ENCODE peak calls at places on chromosome 12, in four cellular contexts. One of them, this sample, is unnamed.

GRCh38 chr12:12992418-12993175 is 7.5 kb downstream of the HEBP1 start:
- DNase-seq in GM20000: no peak
- DNase-seq in ascending aorta: peak
- DNase-seq in uterus: peak
- DNase-seq in this sample: peak

GRCh38 chr12:116924558-116925453 is 14.1 kb downstream of the FBXW8 start:
- DNase-seq in GM20000: no peak
- DNase-seq in ascending aorta: no peak
- DNase-seq in uterus: no peak
- DNase-seq in this sample: no peak

GRCh38 chr12:130521375-130522124 is 183.9 kb downstream of the PIWIL1 start:
- DNase-seq in GM20000: no peak
- DNase-seq in ascending aorta: no peak
- DNase-seq in uterus: no peak
- DNase-seq in this sample: no peak

GRCh38 chr12:31005256-31005943 is 68.3 kb upstream of the DDX11 start:
- DNase-seq in GM20000: no peak
- DNase-seq in ascending aorta: no peak
- DNase-seq in uterus: no peak
- DNase-seq in this sample: no peak

GRCh38 chr12:123115409-123116111 is 35.3 kb downstream of the PITPNM2 start:
- DNase-seq in GM20000: peak
- DNase-seq in ascending aorta: peak
- DNase-seq in uterus: peak
- DNase-seq in this sample: no peak

GRCh38 chr12:68240975-68241374 is 12.4 kb downstream of the IL22 start:
- DNase-seq in GM20000: peak
- DNase-seq in ascending aorta: no peak
- DNase-seq in uterus: no peak
- DNase-seq in this sample: no peak

GRCh38 chr12:91885851-91886250 is 259.8 kb downstream of the BTG1 start:
- DNase-seq in GM20000: no peak
- DNase-seq in ascending aorta: no peak
- DNase-seq in uterus: no peak
- DNase-seq in this sample: no peak

GRCh38 chr12:6925543-6926279 is 2.0 kb upstream of the ATN1 start:
- DNase-seq in GM20000: no peak
- DNase-seq in ascending aorta: peak
- DNase-seq in uterus: peak
- DNase-seq in this sample: no peak

GRCh38 chr12:1915082-1915968 is 3.1 kb downstream of the CACNA2D4 start:
- DNase-seq in GM20000: peak
- DNase-seq in ascending aorta: peak
- DNase-seq in uterus: peak
- DNase-seq in this sample: peak

GRCh38 chr12:57027805-57028153 is 11.4 kb upstream of the TAC3 start:
- DNase-seq in GM20000: no peak
- DNase-seq in ascending aorta: no peak
- DNase-seq in uterus: no peak
- DNase-seq in this sample: no peak

GRCh38 chr12:132026061-132026795 is 76.5 kb downstream of the EP400 start:
- DNase-seq in GM20000: no peak
- DNase-seq in ascending aorta: no peak
- DNase-seq in uterus: no peak
- DNase-seq in this sample: no peak

GRCh38 chr12:123106640-123107359 is 44.1 kb downstream of the PITPNM2 start:
- DNase-seq in GM20000: peak
- DNase-seq in ascending aorta: no peak
- DNase-seq in uterus: no peak
- DNase-seq in this sample: no peak

GRCh38 chr12:55955800-55956508 is 9.9 kb downstream of the PMEL start:
- DNase-seq in GM20000: no peak
- DNase-seq in ascending aorta: no peak
- DNase-seq in uterus: no peak
- DNase-seq in this sample: no peak

GRCh38 chr12:49232940-49233841 is 31.7 kb upstream of the TUBA1C start:
- DNase-seq in GM20000: no peak
- DNase-seq in ascending aorta: peak
- DNase-seq in uterus: peak
- DNase-seq in this sample: no peak

GRCh38 chr12:12266389-12266872 is 413 bp downstream of the LRP6 start:
- DNase-seq in GM20000: peak
- DNase-seq in ascending aorta: peak
- DNase-seq in uterus: no peak
- DNase-seq in this sample: no peak

GRCh38 chr12:132450391-132451171 is 39.4 kb upstream of the FBRSL1 start:
- DNase-seq in GM20000: no peak
- DNase-seq in ascending aorta: no peak
- DNase-seq in uterus: no peak
- DNase-seq in this sample: no peak

GRCh38 chr12:100573499-100574261 is at the start of gene GAS2L3:
- DNase-seq in GM20000: peak
- DNase-seq in ascending aorta: peak
- DNase-seq in uterus: peak
- DNase-seq in this sample: peak

GRCh38 chr12:46473634-46474201 is 101.1 kb upstream of the SLC38A2 start:
- DNase-seq in GM20000: peak
- DNase-seq in ascending aorta: peak
- DNase-seq in uterus: peak
- DNase-seq in this sample: no peak

GRCh38 chr12:67669217-67669924 is 20.8 kb downstream of the DYRK2 start:
- DNase-seq in GM20000: no peak
- DNase-seq in ascending aorta: no peak
- DNase-seq in uterus: no peak
- DNase-seq in this sample: no peak

GRCh38 chr12:92753976-92754885 is 51.4 kb downstream of the PLEKHG7 start:
- DNase-seq in GM20000: no peak
- DNase-seq in ascending aorta: no peak
- DNase-seq in uterus: no peak
- DNase-seq in this sample: no peak

GRCh38 chr12:25250744-25251730 is at the start of gene KRAS:
- DNase-seq in GM20000: peak
- DNase-seq in ascending aorta: peak
- DNase-seq in uterus: peak
- DNase-seq in this sample: peak

GRCh38 chr12:48997719-48998496 is 1.3 kb downstream of the DDN start:
- DNase-seq in GM20000: peak
- DNase-seq in ascending aorta: no peak
- DNase-seq in uterus: no peak
- DNase-seq in this sample: no peak

GRCh38 chr12:73599268-73599667 is 938.4 kb upstream of the ATXN7L3B start:
- DNase-seq in GM20000: no peak
- DNase-seq in ascending aorta: no peak
- DNase-seq in uterus: no peak
- DNase-seq in this sample: no peak

GRCh38 chr12:122865268-122866231 is 30.3 kb downstream of the HIP1R start:
- DNase-seq in GM20000: peak
- DNase-seq in ascending aorta: peak
- DNase-seq in uterus: no peak
- DNase-seq in this sample: no peak

GRCh38 chr12:53181935-53182334 is 1.2 kb upstream of the CSAD start:
- DNase-seq in GM20000: no peak
- DNase-seq in ascending aorta: no peak
- DNase-seq in uterus: no peak
- DNase-seq in this sample: no peak

GRCh38 chr12:113152835-113153814 is 3.6 kb downstream of the CFAP73 start:
- DNase-seq in GM20000: peak
- DNase-seq in ascending aorta: no peak
- DNase-seq in uterus: peak
- DNase-seq in this sample: no peak

GRCh38 chr12:101204598-101205304 is 5.3 kb downstream of the SLC5A8 start:
- DNase-seq in GM20000: no peak
- DNase-seq in ascending aorta: no peak
- DNase-seq in uterus: no peak
- DNase-seq in this sample: no peak

GRCh38 chr12:108234155-108234554 is 105.0 kb downstream of the CMKLR1 start:
- DNase-seq in GM20000: peak
- DNase-seq in ascending aorta: no peak
- DNase-seq in uterus: peak
- DNase-seq in this sample: no peak
- TF ChIP-seq CTCF in GM20000: no peak
- TF ChIP-seq CTCF in ascending aorta: peak
- TF ChIP-seq CTCF in uterus: peak
- TF ChIP-seq CTCF in this sample: no peak

DNA sequence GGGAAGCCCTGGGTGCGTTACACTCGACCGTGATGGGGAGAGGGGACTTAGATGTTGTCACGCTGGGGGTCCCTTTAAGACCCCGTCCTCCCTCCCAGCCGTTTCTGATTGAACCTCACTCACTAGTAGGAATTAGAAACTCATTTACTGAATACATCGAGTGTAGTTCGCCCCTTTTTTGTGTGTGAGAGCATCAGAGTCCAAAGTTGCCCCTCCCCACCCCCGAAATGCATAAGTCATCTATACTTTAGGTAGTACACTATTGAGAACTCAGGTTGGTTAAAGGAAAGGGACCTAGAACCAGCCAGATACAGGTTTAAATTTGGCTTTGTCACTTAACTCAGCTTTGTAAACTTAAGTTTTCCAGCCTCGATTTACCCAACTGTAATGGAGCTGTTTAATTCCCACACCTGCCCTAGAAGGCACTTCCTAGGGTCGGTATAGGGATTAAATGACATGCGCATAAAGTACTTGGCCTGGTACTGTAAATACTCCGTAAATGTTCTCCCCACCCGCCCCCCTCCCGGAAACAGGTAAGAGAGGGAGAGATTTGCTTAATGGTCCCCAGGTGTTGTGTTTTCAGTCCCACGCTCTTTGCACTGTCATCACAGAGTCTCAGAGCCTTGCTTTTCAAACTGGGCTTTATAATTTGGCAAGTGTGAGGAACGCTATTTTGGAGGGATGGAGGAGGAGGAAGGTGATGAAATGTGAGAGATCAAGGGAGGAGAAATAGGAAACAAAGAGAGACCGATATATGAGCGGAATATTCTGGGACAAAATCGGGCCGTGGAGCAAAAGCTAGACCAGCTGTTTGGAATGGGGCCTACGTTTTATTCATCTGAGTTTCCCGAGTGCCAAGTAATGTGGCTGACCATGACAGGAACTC is 893 bp downstream of the SUDS3 start:
- DNase-seq in GM20000: peak
- DNase-seq in ascending aorta: no peak
- DNase-seq in uterus: no peak
- DNase-seq in this sample: no peak
- TF ChIP-seq CTCF in GM20000: no peak
- TF ChIP-seq CTCF in ascending aorta: no peak
- TF ChIP-seq CTCF in uterus: no peak
- TF ChIP-seq CTCF in this sample: no peak

DNA sequence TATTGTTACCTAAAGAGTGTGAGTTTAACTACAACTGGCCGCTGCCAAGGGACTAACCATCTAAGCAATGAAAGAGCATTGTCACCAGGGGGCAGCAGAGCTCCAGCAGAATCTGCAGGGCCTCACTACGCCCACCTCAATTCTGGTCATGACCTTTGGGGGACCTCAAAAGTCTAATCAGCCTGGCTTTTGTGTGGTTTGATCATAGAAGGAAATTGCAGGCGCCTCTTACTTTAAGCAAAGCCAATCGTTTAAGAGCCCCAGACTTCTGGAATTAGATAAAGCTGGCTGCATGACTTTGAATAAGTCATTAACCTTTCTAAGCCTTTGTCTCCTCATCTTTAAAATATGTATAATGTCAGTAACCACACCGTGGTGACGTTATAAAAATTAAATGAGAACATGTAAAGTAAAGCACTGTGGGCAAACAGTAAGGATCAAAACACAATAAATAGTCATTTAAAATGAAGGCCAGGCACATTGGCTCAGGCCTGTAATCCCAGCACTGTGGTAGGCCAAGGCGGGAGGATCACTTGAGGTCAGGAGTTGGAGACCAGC is 58.6 kb downstream of the TBX3 start:
- DNase-seq in GM20000: peak
- DNase-seq in ascending aorta: no peak
- DNase-seq in uterus: no peak
- DNase-seq in this sample: no peak
- TF ChIP-seq CTCF in GM20000: peak
- TF ChIP-seq CTCF in ascending aorta: no peak
- TF ChIP-seq CTCF in uterus: peak
- TF ChIP-seq CTCF in this sample: no peak

DNA sequence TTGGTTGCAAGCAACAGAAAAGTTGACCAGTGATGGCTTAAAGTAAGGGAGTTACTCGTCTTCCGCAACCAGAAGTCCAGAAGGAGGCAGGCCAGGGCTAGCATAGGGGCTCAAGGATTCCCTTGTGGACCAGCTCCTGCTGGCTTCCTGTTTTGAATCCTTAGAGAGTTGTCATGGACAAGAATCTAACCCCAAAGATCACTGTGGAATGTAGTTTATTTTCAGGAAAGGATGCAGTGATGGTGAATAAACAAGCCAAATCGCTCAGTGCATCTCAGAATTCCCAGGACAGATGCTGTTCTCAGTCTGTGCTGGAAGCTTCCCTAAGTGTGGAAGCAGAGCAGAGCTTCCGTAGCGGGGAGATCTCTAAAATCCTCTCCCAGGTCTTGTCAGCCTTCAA is 311.3 kb downstream of the C12orf75 start:
- DNase-seq in GM20000: no peak
- DNase-seq in ascending aorta: no peak
- DNase-seq in uterus: no peak
- DNase-seq in this sample: no peak
- TF ChIP-seq CTCF in GM20000: no peak
- TF ChIP-seq CTCF in ascending aorta: no peak
- TF ChIP-seq CTCF in uterus: no peak
- TF ChIP-seq CTCF in this sample: no peak

DNA sequence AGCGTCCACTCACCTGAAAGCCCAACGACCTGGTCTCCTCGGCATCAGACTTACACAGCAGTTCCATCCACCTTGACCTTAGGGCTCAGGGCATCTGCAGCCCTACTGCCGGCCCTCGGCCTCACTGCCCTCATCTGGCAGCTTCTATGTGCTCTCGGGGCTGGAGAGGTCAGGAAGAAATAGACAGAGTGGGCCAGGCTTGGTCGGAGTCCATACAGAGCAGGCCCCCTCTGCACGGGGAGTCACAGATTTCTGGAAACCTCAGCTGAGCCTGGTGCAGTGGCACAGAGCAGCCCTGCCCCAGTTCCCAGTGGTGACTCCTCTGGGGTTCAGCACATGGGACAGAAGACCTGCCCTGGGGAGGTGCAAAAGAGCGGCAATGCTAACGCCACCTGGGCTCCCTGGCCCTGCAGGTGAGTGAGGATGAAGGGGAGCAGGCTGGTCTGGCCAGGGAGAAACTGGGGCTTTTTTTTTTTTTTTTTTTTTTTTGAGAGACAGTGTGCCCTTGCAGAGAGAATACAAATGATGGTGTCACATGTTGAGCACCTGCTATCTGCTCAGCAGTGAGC is 190.1 kb upstream of the PRMT8 start:
- DNase-seq in GM20000: no peak
- DNase-seq in ascending aorta: no peak
- DNase-seq in uterus: no peak
- DNase-seq in this sample: no peak
- TF ChIP-seq CTCF in GM20000: no peak
- TF ChIP-seq CTCF in ascending aorta: no peak
- TF ChIP-seq CTCF in uterus: no peak
- TF ChIP-seq CTCF in this sample: no peak

DNA sequence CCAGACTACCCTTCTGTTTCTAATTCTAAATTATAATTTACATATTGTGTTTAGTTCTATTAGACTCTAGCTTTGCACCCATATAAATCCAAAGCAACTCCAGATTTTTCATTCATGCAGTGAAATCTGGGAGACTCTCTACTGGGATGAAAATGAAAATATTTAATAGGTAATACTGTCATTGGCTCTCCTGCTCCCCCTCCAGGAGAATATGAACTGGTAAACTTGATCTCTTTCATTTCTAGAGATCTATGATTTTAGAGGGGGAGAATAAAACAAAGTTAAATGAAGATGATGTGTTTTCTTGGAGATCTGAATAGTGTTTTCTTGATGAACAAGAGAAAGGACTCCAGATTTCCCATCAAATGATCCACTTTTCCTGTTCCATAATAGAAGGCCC is 104.3 kb upstream of the TMCC3 start:
- DNase-seq in GM20000: no peak
- DNase-seq in ascending aorta: no peak
- DNase-seq in uterus: no peak
- DNase-seq in this sample: no peak
- TF ChIP-seq CTCF in GM20000: no peak
- TF ChIP-seq CTCF in ascending aorta: no peak
- TF ChIP-seq CTCF in uterus: no peak
- TF ChIP-seq CTCF in this sample: no peak

This sample was measured in omental fat pad.